ENCODE peak calls at places on chromosomes 16 and 17, in nine cellular contexts. M, X, U, L, P, A, E, Z and Q are unnamed samples. For H3K4me1, the result is how much of the 10 kb centered on the place peaks cover.

GRCh38 chr17:46078675-46079074 is 79.6 kb downstream of the STH start:
- DNase-seq in M (no peak), P (peak), A (no peak), E (no peak), X (no peak), U (no peak), Z (no peak), L (no peak), Q (no peak)

GRCh38 chr17:21025446-21025845 is 17.4 kb downstream of the USP22 start:
- DNase-seq in L (no peak), U (no peak), A (no peak), E (no peak), Z (no peak), M (no peak), P (no peak), X (no peak), Q (no peak)

GRCh38 chr17:48624544-48625501 is 1.3 kb downstream of the HOXB9 start:
- DNase-seq in Z (peak), M (no peak), A (peak), X (no peak), P (peak), E (peak), L (no peak), U (no peak), Q (no peak)

GRCh38 chr17:80389011-80389995 is 25.7 kb upstream of the ENDOV start:
- DNase-seq in Z (no peak), P (no peak), U (peak), L (no peak), M (no peak), E (no peak), X (no peak), A (peak), Q (no peak)

GRCh38 chr16:22813223-22813945 is 578 bp upstream of the HS3ST2 start:
- DNase-seq in U (no peak), E (no peak), A (no peak), Z (peak), L (no peak), P (peak), X (peak), M (no peak), Q (peak)

GRCh38 chr17:80449930-80450576 is 26.4 kb downstream of the NPTX1 start:
- DNase-seq in P (no peak), M (no peak), A (no peak), E (no peak), X (no peak), U (no peak), L (no peak), Z (no peak), Q (peak)

GRCh38 chr16:27690604-27691003 is 140.7 kb downstream of the KATNIP start:
- DNase-seq in M (no peak), E (peak), U (peak), L (no peak), Z (peak), A (no peak), X (no peak), P (no peak), Q (no peak)

GRCh38 chr17:55259684-55260111 is 5.1 kb upstream of the HLF start:
- DNase-seq in A (peak), P (no peak), E (no peak), L (no peak), Z (no peak), X (no peak), M (no peak), U (no peak), Q (no peak)

GRCh38 chr17:78269893-78270490 is 38.6 kb downstream of the TMEM235 start:
- DNase-seq in A (no peak), U (no peak), M (no peak), Z (peak), L (no peak), X (no peak), P (no peak), E (no peak), Q (no peak)

GRCh38 chr16:23148166-23148512 is 1.1 kb downstream of the USP31 start:
- DNase-seq in U (no peak), E (no peak), L (no peak), P (no peak), X (no peak), Z (no peak), A (no peak), M (no peak), Q (no peak)

GRCh38 chr17:17680477-17681186 is 626 bp upstream of the RAI1 start:
- DNase-seq in A (no peak), E (no peak), M (no peak), L (no peak), Z (no peak), P (no peak), X (no peak), U (peak), Q (no peak)

GRCh38 chr16:3444032-3444388 is 530 bp downstream of the NAA60 start:
- DNase-seq in U (peak), M (no peak), L (no peak), P (peak), A (peak), E (peak), Z (peak), X (no peak), Q (no peak)

GRCh38 chr17:81348097-81349055 is 46.9 kb upstream of the BAHCC1 start:
- DNase-seq in X (no peak), U (no peak), M (no peak), P (no peak), E (no peak), Z (peak), L (no peak), A (peak), Q (no peak)

GRCh38 chr17:78134899-78135385 is 4.4 kb downstream of the TMC8 start:
- DNase-seq in E (no peak), Z (no peak), L (no peak), X (no peak), M (no peak), A (no peak), P (no peak), U (no peak), Q (no peak)

GRCh38 chr16:85508993-85509392 is 104.1 kb upstream of the GSE1 start:
- DNase-seq in M (no peak), A (no peak), Z (no peak), L (no peak), U (no peak), X (no peak), E (no peak), P (no peak), Q (no peak)

GRCh38 chr17:50563095-50563511 is 2.6 kb downstream of the CACNA1G start:
- DNase-seq in U (no peak), P (no peak), L (no peak), X (no peak), A (no peak), E (no peak), Z (no peak), M (no peak), Q (no peak)
- H3K4me1 ChIP-seq in U (under half), P (under half), L (under half), X (under half), A (under half), E (under half), Z (half or more), M (under half), Q (under half)

GRCh38 chr17:1730004-1730344 is 5.5 kb downstream of the WDR81 start:
- DNase-seq in Z (no peak), P (no peak), U (no peak), M (no peak), A (no peak), L (no peak), E (no peak), X (no peak), Q (no peak)

GRCh38 chr17:1726626-1727257 is 2.2 kb downstream of the WDR81 start:
- DNase-seq in A (no peak), X (no peak), P (no peak), M (no peak), U (no peak), L (no peak), E (no peak), Z (no peak), Q (peak)

GRCh38 chr17:1727258-1727789 is 2.8 kb downstream of the WDR81 start:
- DNase-seq in U (no peak), L (no peak), X (no peak), E (no peak), M (no peak), A (no peak), P (no peak), Z (peak), Q (no peak)

GRCh38 chr17:1725642-1726511 is 1.4 kb downstream of the WDR81 start:
- DNase-seq in U (no peak), E (no peak), M (no peak), A (no peak), P (no peak), X (no peak), Z (no peak), L (no peak), Q (peak)

GRCh38 chr17:1727876-1728630 is 3.5 kb downstream of the WDR81 start:
- DNase-seq in E (no peak), M (no peak), Z (no peak), L (no peak), P (no peak), A (no peak), U (peak), X (no peak), Q (peak)
- H3K4me1 ChIP-seq in E (under half), M (half or more), Z (under half), L (under half), P (under half), A (under half), U (under half), X (under half), Q (half or more)

GRCh38 chr16:57797526-57798266 is 4.6 kb downstream of the KIFC3 start:
- DNase-seq in P (peak), L (no peak), Z (peak), A (no peak), X (no peak), U (no peak), M (peak), E (no peak), Q (peak)
- H3K4me1 ChIP-seq in P (under half), L (under half), Z (half or more), A (under half), X (under half), U (under half), M (half or more), E (under half), Q (under half)

DNA sequence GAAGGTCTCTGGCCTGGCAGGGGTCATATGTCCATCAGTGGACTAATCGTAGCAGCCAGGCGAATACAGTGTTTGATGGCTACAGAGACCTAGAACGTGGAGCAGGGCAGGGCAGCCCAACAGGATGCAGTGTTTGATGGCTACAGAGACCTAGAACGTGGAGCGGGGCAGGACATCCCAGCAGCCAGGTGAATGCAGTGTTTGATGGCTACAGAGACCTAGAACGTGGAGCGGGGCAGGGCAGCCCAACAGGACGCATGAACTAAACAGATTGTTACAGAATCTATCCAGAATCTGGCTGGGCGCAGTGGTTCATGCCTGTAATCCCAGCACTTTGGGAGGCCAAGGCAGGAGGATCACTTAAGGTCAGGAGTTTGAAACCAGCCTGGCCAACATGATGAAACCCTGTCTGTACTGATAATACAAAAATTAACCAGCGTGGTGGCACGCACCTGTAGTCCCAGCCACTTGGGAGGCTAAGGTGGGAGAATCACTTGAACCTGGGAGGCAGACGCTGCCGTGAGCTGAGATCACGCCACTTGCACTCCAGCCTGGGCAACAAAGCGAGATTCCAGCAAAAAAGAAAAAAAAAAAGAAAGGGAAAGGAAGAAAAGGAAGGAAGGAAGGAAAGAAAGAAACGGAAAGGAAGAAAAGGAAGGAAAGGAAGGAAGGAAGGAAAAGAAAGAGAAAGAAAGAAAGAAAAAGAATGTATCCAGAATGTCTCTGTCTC is 65.2 kb upstream of the RPH3AL start:
- DNase-seq in A (no peak), M (no peak), U (no peak), E (no peak), P (no peak), X (no peak), Z (no peak), L (no peak), Q (no peak)
- H3K4me1 ChIP-seq in A (under half), M (under half), U (under half), E (half or more), P (under half), X (under half), Z (under half), L (under half), Q (under half)

GRCh38 chr16:68075980-68076379 is 9.2 kb upstream of the NFATC3 start:
- DNase-seq in E (no peak), M (peak), A (no peak), Z (no peak), X (no peak), U (no peak), P (no peak), L (no peak), Q (no peak)

GRCh38 chr16:68077866-68078725 is 7.1 kb upstream of the NFATC3 start:
- DNase-seq in A (no peak), L (no peak), X (no peak), P (no peak), M (no peak), E (no peak), U (no peak), Z (no peak), Q (no peak)

GRCh38 chr16:68074850-68075249 is 10.3 kb upstream of the NFATC3 start:
- DNase-seq in A (no peak), P (no peak), Z (no peak), L (no peak), M (no peak), E (peak), U (peak), X (no peak), Q (no peak)

GRCh38 chr16:68078726-68079615 is 6.2 kb upstream of the NFATC3 start:
- DNase-seq in U (no peak), M (no peak), A (no peak), L (no peak), Z (no peak), X (no peak), E (no peak), P (no peak), Q (no peak)

GRCh38 chr16:68076560-68076959 is 8.6 kb upstream of the NFATC3 start:
- DNase-seq in M (no peak), E (no peak), P (no peak), Z (no peak), A (no peak), X (no peak), U (no peak), L (no peak), Q (no peak)
- H3K4me1 ChIP-seq in M (under half), E (half or more), P (under half), Z (under half), A (under half), X (under half), U (under half), L (under half), Q (under half)

GRCh38 chr16:53924311-53924860 is 220.4 kb downstream of the FTO start:
- DNase-seq in P (no peak), U (no peak), X (no peak), M (no peak), E (no peak), A (no peak), L (no peak), Z (peak), Q (no peak)
- H3K4me1 ChIP-seq in P (half or more), U (under half), X (under half), M (under half), E (under half), A (under half), L (under half), Z (under half), Q (under half)

DNA sequence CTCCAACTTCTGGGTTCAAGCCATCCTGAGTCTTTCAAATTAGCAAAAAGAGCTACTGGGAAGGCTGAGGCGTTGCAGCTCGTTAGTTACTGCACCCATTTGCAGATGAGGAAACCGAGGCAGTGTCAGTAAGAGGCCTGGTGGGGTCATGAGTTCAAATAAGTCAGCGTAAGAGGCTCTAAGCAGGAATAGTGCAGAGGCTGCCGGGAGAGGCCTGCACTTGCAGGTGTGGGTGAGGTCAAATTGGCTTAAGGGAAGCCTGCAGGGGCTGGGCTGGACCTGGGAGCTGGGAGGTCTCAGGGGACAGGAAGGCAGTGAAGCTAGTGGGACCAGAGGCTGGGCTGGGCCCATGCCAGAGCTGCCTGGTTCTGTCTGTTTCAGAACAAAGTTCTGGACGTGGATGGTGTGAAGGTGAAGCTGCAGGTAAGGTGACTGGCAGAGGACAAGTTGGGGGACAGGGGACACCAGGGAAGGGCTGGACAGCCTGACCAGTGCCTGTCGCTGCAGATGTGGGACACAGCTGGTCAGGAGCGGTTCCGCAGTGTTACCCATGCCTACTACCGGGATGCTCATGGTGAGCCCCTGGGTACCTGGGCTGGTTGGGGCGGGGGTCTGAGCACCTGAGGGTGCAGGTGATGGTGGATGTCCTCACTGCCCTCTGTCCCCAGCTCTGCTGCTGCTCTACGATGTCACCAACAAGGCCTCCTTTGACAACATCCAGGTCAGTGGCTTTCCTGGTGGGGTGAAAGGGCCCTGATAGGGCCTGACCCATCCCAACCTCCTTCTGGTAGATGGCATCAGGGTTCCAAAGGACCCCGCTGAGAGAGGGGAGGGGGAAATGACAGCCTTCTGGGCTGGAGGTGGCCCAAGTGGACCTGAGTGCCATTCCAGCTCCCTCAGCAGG is 3.0 kb downstream of the RAB26 start:
- DNase-seq in A (no peak), X (no peak), E (no peak), L (no peak), P (no peak), U (peak), Z (no peak), M (no peak), Q (no peak)
- H3K4me1 ChIP-seq in A (under half), X (half or more), E (half or more), L (half or more), P (under half), U (half or more), Z (half or more), M (under half), Q (half or more)

GRCh38 chr16:89325861-89326471 is 108.5 kb downstream of the ZNF778 start:
- DNase-seq in X (no peak), M (peak), E (no peak), L (no peak), A (no peak), Z (peak), P (peak), U (peak), Q (no peak)

GRCh38 chr16:89322381-89323119 is 105.0 kb downstream of the ZNF778 start:
- DNase-seq in Z (peak), U (no peak), M (peak), P (peak), A (peak), E (no peak), X (no peak), L (no peak), Q (peak)

GRCh38 chr16:89326721-89327120 is 109.2 kb downstream of the ZNF778 start:
- DNase-seq in U (no peak), Z (no peak), P (no peak), A (no peak), L (no peak), M (no peak), E (no peak), X (no peak), Q (peak)

GRCh38 chr16:89323120-89323960 is 105.8 kb downstream of the ZNF778 start:
- DNase-seq in Z (no peak), A (no peak), X (no peak), U (no peak), L (no peak), M (no peak), P (no peak), E (no peak), Q (peak)

GRCh38 chr16:89324056-89325010 is 106.8 kb downstream of the ZNF778 start:
- DNase-seq in M (peak), Z (no peak), L (no peak), X (no peak), E (no peak), P (no peak), U (no peak), A (no peak), Q (peak)
- H3K4me1 ChIP-seq in M (half or more), Z (under half), L (under half), X (half or more), E (half or more), P (half or more), U (under half), A (under half), Q (half or more)

GRCh38 chr16:15398618-15399316 is 3.2 kb downstream of the MPV17L start:
- DNase-seq in P (no peak), L (no peak), U (no peak), E (no peak), A (no peak), X (no peak), M (no peak), Z (peak), Q (no peak)
- H3K4me1 ChIP-seq in P (under half), L (under half), U (under half), E (under half), A (under half), X (under half), M (under half), Z (under half), Q (under half)

DNA sequence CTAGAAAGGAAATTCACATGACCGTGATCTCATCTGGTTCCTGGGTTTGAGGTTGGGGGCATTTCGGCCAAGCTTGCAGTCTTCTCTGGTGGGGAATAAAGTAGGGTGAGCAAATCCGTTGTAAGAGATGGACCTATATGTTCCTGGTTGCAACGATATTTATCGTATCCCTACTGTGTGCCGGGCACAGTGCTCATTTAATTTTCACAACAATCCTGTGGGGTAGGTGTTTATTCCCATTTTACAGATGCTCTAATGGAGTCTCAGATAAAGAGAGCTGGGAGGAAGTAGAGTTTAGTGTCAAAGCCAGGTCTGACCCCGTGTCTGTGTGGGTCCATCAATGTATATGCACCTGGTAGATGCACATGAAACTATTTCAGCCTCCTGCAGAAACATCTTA is 9.4 kb downstream of the CMIP start:
- DNase-seq in A (no peak), L (no peak), M (no peak), E (no peak), U (no peak), P (no peak), Z (no peak), X (no peak), Q (no peak)
- H3K4me1 ChIP-seq in A (under half), L (under half), M (under half), E (under half), U (under half), P (under half), Z (under half), X (under half), Q (under half)